ENCODE peak calls at places on chromosome X, in nine cellular contexts. R, C, F, O, T, X, U, I and N are unnamed samples.

GRCh38 chrX:148051973-148052372 is 70.8 kb downstream of the FMR1NB start:
- DNase-seq in R (no peak), C (no peak), F (no peak), O (peak), T (no peak), X (no peak), U (no peak), I (no peak), N (no peak)

GRCh38 chrX:16834811-16835210 is 35.4 kb downstream of the RBBP7 start:
- DNase-seq in R (no peak), C (no peak), F (no peak), O (no peak), T (no peak), X (no peak), U (no peak), I (no peak), N (no peak)

GRCh38 chrX:69158166-69159040 is 6.8 kb downstream of the PJA1 start:
- DNase-seq in R (peak), C (peak), F (peak), O (peak), T (no peak), X (peak), U (no peak), I (peak), N (no peak)

GRCh38 chrX:148530464-148531077 is 30.2 kb downstream of the AFF2 start:
- DNase-seq in R (no peak), C (no peak), F (no peak), O (no peak), T (no peak), X (no peak), U (no peak), I (peak), N (no peak)

GRCh38 chrX:68832101-68832416 is 3.2 kb downstream of the EFNB1 start:
- DNase-seq in R (no peak), C (peak), F (peak), O (no peak), T (no peak), X (no peak), U (peak), I (peak), N (no peak)

GRCh38 chrX:69995400-69996101 is 54.2 kb downstream of the AWAT2 start:
- DNase-seq in R (no peak), C (no peak), F (no peak), O (no peak), T (no peak), X (no peak), U (no peak), I (no peak), N (no peak)

GRCh38 chrX:13266641-13267420 is 53.0 kb downstream of the ATXN3L start:
- DNase-seq in R (no peak), C (no peak), F (no peak), O (no peak), T (no peak), X (no peak), U (no peak), I (no peak), N (no peak)

GRCh38 chrX:129632443-129632842 is 22.3 kb downstream of the APLN start:
- DNase-seq in R (no peak), C (no peak), F (no peak), O (no peak), T (no peak), X (no peak), U (no peak), I (no peak), N (no peak)

GRCh38 chrX:30313322-30313721 is 4.1 kb upstream of the NR0B1 start:
- DNase-seq in R (no peak), C (peak), F (peak), O (no peak), T (no peak), X (no peak), U (no peak), I (no peak), N (no peak)

GRCh38 chrX:65581661-65582339 is 47.2 kb upstream of the LAS1L start:
- DNase-seq in R (peak), C (peak), F (peak), O (no peak), T (peak), X (peak), U (peak), I (peak), N (peak)

GRCh38 chrX:8684201-8684600 is 47.7 kb downstream of the ANOS1 start:
- DNase-seq in R (no peak), C (no peak), F (no peak), O (no peak), T (no peak), X (no peak), U (no peak), I (no peak), N (no peak)

GRCh38 chrX:39613997-39614679 is 483.6 kb downstream of the BCOR start:
- DNase-seq in R (no peak), C (peak), F (peak), O (no peak), T (peak), X (peak), U (no peak), I (no peak), N (no peak)

GRCh38 chrX:34918091-34918736 is 24.4 kb upstream of the FAM47B start:
- DNase-seq in R (no peak), C (peak), F (no peak), O (no peak), T (no peak), X (no peak), U (no peak), I (peak), N (no peak)

GRCh38 chrX:44343412-44343942 is at the start of gene EFHC2:
- DNase-seq in R (peak), C (no peak), F (no peak), O (peak), T (no peak), X (peak), U (peak), I (no peak), N (no peak)

GRCh38 chrX:139332441-139332840 is 198.1 kb upstream of the F9 start:
- DNase-seq in R (no peak), C (no peak), F (no peak), O (no peak), T (no peak), X (no peak), U (no peak), I (no peak), N (no peak)

GRCh38 chrX:120336899-120337298 is 25.0 kb upstream of the ATP1B4 start:
- DNase-seq in R (no peak), C (no peak), F (no peak), O (no peak), T (no peak), X (no peak), U (no peak), I (no peak), N (no peak)

GRCh38 chrX:119688856-119689455 is 4.0 kb downstream of the SEPTIN6 start:
- DNase-seq in R (no peak), C (no peak), F (no peak), O (no peak), T (no peak), X (no peak), U (no peak), I (no peak), N (no peak)

GRCh38 chrX:40109288-40110008 is 11.7 kb upstream of the BCOR start:
- DNase-seq in R (no peak), C (peak), F (peak), O (peak), T (no peak), X (peak), U (peak), I (no peak), N (no peak)

GRCh38 chrX:129144172-129145038 is 378.9 kb downstream of the SMARCA1 start:
- DNase-seq in R (no peak), C (no peak), F (no peak), O (no peak), T (no peak), X (no peak), U (no peak), I (no peak), N (no peak)

GRCh38 chrX:24498181-24498580 is 33.1 kb downstream of the PDK3 start:
- DNase-seq in R (no peak), C (peak), F (no peak), O (no peak), T (no peak), X (no peak), U (no peak), I (no peak), N (no peak)

GRCh38 chrX:9367437-9367836 is 97.4 kb upstream of the TBL1X start:
- DNase-seq in R (no peak), C (no peak), F (no peak), O (no peak), T (no peak), X (no peak), U (no peak), I (no peak), N (no peak)

GRCh38 chrX:106933538-106933961 is 13.3 kb downstream of the CLDN2 start:
- DNase-seq in R (no peak), C (peak), F (no peak), O (no peak), T (no peak), X (no peak), U (no peak), I (no peak), N (no peak)

GRCh38 chrX:38069991-38070390 is 63.6 kb downstream of the SYTL5 start:
- DNase-seq in R (no peak), C (no peak), F (no peak), O (no peak), T (no peak), X (no peak), U (no peak), I (no peak), N (no peak)